ENCODE peak calls at places on chromosomes 5 and 9, in seven cellular contexts. K is endothelial cell of umbilical vein, D is IMR-90, X is breast epithelium, Q is body of pancreas, U is Peyer's patch, G is esophagus squamous epithelium. Y is an unnamed sample.
A peak's percentile ranks its signal among the peaks of the same experiment; 100 is the strongest.

GRCh38 chr5:171336486-171337206 is 27.6 kb downstream of the TLX3 start:
- DNase-seq in K (peak; percentile 73), D (peak; percentile 64), X (no peak), Q (peak; percentile 55), U (no peak), G (no peak), Y (peak; percentile 13)

GRCh38 chr9:73001860-73002259 is 49.0 kb upstream of the ALDH1A1 start:
- DNase-seq in K (no peak), D (no peak), X (no peak), Q (no peak), U (no peak), G (no peak), Y (no peak)

GRCh38 chr5:65121880-65122436 is 353.2 kb downstream of the CWC27 start:
- DNase-seq in K (no peak), D (peak; percentile 92), X (no peak), Q (no peak), U (no peak), G (no peak), Y (no peak)

GRCh38 chr5:124604419-124604818 is 142.0 kb downstream of the ZNF608 start:
- DNase-seq in K (peak; percentile 55), D (no peak), X (no peak), Q (no peak), U (no peak), G (no peak), Y (no peak)

GRCh38 chr5:149618581-149619248 is 37.4 kb downstream of the ARHGEF37 start:
- DNase-seq in K (peak; percentile 70), D (peak; percentile 72), X (no peak), Q (peak; percentile 41), U (peak; percentile 46), G (no peak), Y (no peak)

GRCh38 chr9:22201256-22201655 is 192.2 kb upstream of the CDKN2B start:
- DNase-seq in K (no peak), D (no peak), X (no peak), Q (no peak), U (no peak), G (no peak), Y (no peak)

GRCh38 chr5:170509323-170509660 is 5.5 kb downstream of the KCNIP1 start:
- DNase-seq in K (no peak), D (no peak), X (no peak), Q (no peak), U (no peak), G (no peak), Y (no peak)

GRCh38 chr5:122400961-122401360 is 88.9 kb downstream of the SNCAIP start:
- DNase-seq in K (no peak), D (no peak), X (no peak), Q (no peak), U (no peak), G (no peak), Y (no peak)

GRCh38 chr5:14213813-14214585 is 70.9 kb downstream of the TRIO start:
- DNase-seq in K (no peak), D (no peak), X (no peak), Q (no peak), U (no peak), G (no peak), Y (no peak)

GRCh38 chr5:119389288-119390065 is 33.7 kb downstream of the TNFAIP8 start:
- DNase-seq in K (no peak), D (peak; percentile 48), X (no peak), Q (no peak), U (no peak), G (no peak), Y (no peak)

GRCh38 chr5:1464511-1464910 is 19.3 kb upstream of the SLC6A3 start:
- DNase-seq in K (no peak), D (no peak), X (no peak), Q (no peak), U (no peak), G (no peak), Y (no peak)

GRCh38 chr5:84480873-84481637 is 96.4 kb upstream of the EDIL3 start:
- DNase-seq in K (peak; percentile 2), D (no peak), X (no peak), Q (no peak), U (no peak), G (no peak), Y (no peak)

GRCh38 chr9:134689320-134690181 is 47.9 kb downstream of the COL5A1 start:
- DNase-seq in K (peak; percentile 63), D (peak; percentile 49), X (peak; percentile 47), Q (peak; percentile 73), U (peak; percentile 19), G (no peak), Y (peak; percentile 69)

GRCh38 chr5:135487839-135488514 is 35.8 kb upstream of the TIFAB start:
- DNase-seq in K (no peak), D (no peak), X (no peak), Q (no peak), U (no peak), G (no peak), Y (no peak)

GRCh38 chr5:135489466-135490244 is 37.5 kb upstream of the TIFAB start:
- DNase-seq in K (no peak), D (no peak), X (no peak), Q (no peak), U (no peak), G (no peak), Y (no peak)

GRCh38 chr5:135486679-135487395 is 34.7 kb upstream of the TIFAB start:
- DNase-seq in K (no peak), D (no peak), X (peak; percentile 61), Q (no peak), U (no peak), G (no peak), Y (no peak)

GRCh38 chr5:135490245-135491037 is 38.3 kb upstream of the TIFAB start:
- DNase-seq in K (no peak), D (no peak), X (no peak), Q (no peak), U (no peak), G (no peak), Y (no peak)

GRCh38 chr5:135488727-135489465 is 36.7 kb upstream of the TIFAB start:
- DNase-seq in K (peak; percentile 11), D (peak; percentile 73), X (no peak), Q (no peak), U (no peak), G (no peak), Y (no peak)
- H3K27me3 ChIP-seq in K (peaks cover 70% of the 10 kb centered on the region), D (peaks cover 58% of the 10 kb centered on the region), X (no peaks in the 10 kb centered on the region), Q (no peaks in the 10 kb centered on the region), U (peaks cover 29% of the 10 kb centered on the region), G (no peaks in the 10 kb centered on the region), Y (peaks cover 59% of the 10 kb centered on the region)

GRCh38 chr9:124776952-124777645 is at the start of gene OLFML2A:
- DNase-seq in K (no peak), D (no peak), X (no peak), Q (peak; percentile 53), U (no peak), G (no peak), Y (no peak)
- TF ChIP-seq POLR2A in K (no peak), D (no peak), X (no peak), Q (no peak), U (no peak), G (no peak), Y (no peak)

DNA sequence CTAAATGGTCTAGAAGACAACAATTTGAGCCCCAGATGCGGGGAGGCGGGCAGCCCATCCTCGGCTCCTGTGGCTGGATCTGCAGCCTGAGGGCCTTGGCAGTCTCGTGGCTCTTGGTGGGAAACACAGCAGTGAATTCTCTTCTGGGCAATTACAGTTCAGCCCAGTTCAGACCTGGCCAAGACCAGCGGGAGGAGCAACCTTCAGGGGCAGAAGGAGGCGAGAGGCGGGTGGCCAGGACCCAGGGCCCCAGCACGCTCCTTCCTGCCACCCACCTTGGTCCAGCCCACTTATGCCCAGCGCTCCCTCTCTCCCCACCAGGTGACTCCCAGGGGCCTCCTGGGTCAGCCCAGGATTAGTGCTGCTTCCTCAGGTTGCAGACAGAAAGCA is 7.8 kb downstream of the MYMK start:
- DNase-seq in K (no peak), D (no peak), X (no peak), Q (no peak), U (no peak), G (no peak), Y (no peak)
- H3K27me3 ChIP-seq in K (no peaks in the 10 kb centered on the region), D (peaks cover 60% of the 10 kb centered on the region), X (no peaks in the 10 kb centered on the region), Q (no peaks in the 10 kb centered on the region), U (no peaks in the 10 kb centered on the region), G (no peaks in the 10 kb centered on the region), Y (no peaks in the 10 kb centered on the region)

GRCh38 chr9:137109250-137110146 is 5.0 kb downstream of the DPP7 start:
- DNase-seq in K (no peak), D (no peak), X (no peak), Q (no peak), U (no peak), G (no peak), Y (no peak)
- TF ChIP-seq POLR2A in K (no peak), D (no peak), X (no peak), Q (no peak), U (no peak), G (no peak), Y (no peak)

GRCh38 chr9:130470269-130470668 is 25.5 kb downstream of the ASS1 start:
- DNase-seq in K (no peak), D (no peak), X (no peak), Q (no peak), U (no peak), G (no peak), Y (no peak)
- H3K27me3 ChIP-seq in K (no peaks in the 10 kb centered on the region), D (peaks cover 36% of the 10 kb centered on the region), X (no peaks in the 10 kb centered on the region), Q (no peaks in the 10 kb centered on the region), U (no peaks in the 10 kb centered on the region), G (no peaks in the 10 kb centered on the region), Y (no peaks in the 10 kb centered on the region)

GRCh38 chr5:126460977-126461376 is 37.8 kb downstream of the GRAMD2B start:
- DNase-seq in K (no peak), D (no peak), X (peak; percentile 70), Q (no peak), U (no peak), G (no peak), Y (no peak)
- TF ChIP-seq POLR2A in K (no peak), D (no peak), X (no peak), Q (no peak), U (no peak), G (no peak), Y (no peak)

DNA sequence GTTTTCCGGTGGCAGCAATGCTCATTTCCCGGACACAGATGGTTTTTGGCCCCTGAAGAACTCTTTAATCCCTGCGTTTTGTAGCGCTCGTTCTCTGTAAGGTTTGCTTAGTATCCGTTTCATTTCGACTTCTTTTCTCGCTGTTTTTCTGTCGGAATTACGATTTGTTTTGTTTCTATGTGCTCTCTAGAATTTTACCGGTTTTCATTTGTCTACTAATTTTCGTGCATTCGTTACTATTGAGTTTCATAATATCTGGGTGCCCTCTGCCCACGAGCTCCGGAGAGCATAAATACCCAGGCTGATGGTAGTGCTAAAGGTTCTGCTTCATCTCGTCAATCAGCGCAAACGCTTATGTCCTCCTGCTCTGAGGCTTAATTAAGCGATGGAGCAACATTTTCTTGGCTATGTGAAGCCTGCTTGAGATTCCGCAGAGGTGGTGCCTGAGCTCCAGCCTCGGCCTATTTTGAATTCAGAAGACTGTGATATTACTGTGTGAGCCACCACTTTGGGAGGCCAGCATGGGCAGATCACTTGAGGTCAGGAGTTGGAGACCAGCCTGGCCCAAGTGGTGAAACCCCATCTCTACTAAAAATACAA is 44.9 kb downstream of the ANXA2R start:
- DNase-seq in K (no peak), D (peak; percentile 38), X (no peak), Q (no peak), U (no peak), G (no peak), Y (no peak)
- H3K27me3 ChIP-seq in K (no peaks in the 10 kb centered on the region), D (no peaks in the 10 kb centered on the region), X (no peaks in the 10 kb centered on the region), Q (peaks cover 5% of the 10 kb centered on the region), U (peaks cover 22% of the 10 kb centered on the region), G (no peaks in the 10 kb centered on the region), Y (no peaks in the 10 kb centered on the region)

Y was measured in tibial nerve.